ENCODE peak calls at places on chromosomes 11 and 22, in four cellular contexts. Y, G, L and N are unnamed samples.

GRCh38 chr11:14359573-14360031 is 619 bp upstream of the RRAS2 start:
- DNase-seq in Y (no peak), G (no peak), L (no peak), N (no peak)

GRCh38 chr11:128868851-128869671 is 2.0 kb upstream of the KCNJ1 start:
- DNase-seq in Y (no peak), G (no peak), L (no peak), N (no peak)

GRCh38 chr11:119056397-119056999 is 507 bp downstream of the HYOU1 start:
- DNase-seq in Y (no peak), G (no peak), L (peak; percentile 28), N (no peak)

GRCh38 chr11:88281317-88281712 is 56.2 kb downstream of the CTSC start:
- DNase-seq in Y (no peak), G (no peak), L (peak; percentile 7), N (no peak)

GRCh38 chr22:27989758-27990450 is 70.8 kb upstream of the PITPNB start:
- DNase-seq in Y (no peak), G (no peak), L (no peak), N (no peak)

GRCh38 chr11:3952715-3953114 is 97.3 kb downstream of the STIM1 start:
- DNase-seq in Y (no peak), G (no peak), L (no peak), N (no peak)

GRCh38 chr22:29727248-29727551 is 7.4 kb downstream of the CABP7 start:
- DNase-seq in Y (no peak), G (no peak), L (peak; percentile 65), N (no peak)

GRCh38 chr11:95794086-95794485 is 3.8 kb downstream of the CEP57 start:
- DNase-seq in Y (no peak), G (no peak), L (no peak), N (no peak)

GRCh38 chr11:13303668-13304649 is 26.4 kb downstream of the BMAL1 start:
- DNase-seq in Y (peak; percentile 64), G (no peak), L (no peak), N (no peak)

GRCh38 chr11:118088531-118088930 is 1.8 kb upstream of the SMIM35 start:
- DNase-seq in Y (peak; percentile 80), G (peak; percentile 47), L (peak; percentile 37), N (no peak)

GRCh38 chr22:49021097-49021925 is 806.4 kb downstream of the BRD1 start:
- DNase-seq in Y (peak; percentile 68), G (no peak), L (no peak), N (no peak)

GRCh38 chr22:35253946-35254345 is 3.3 kb upstream of the HMGXB4 start:
- DNase-seq in Y (no peak), G (no peak), L (no peak), N (no peak)

GRCh38 chr11:17839973-17840611 is 105.5 kb downstream of the KCNC1 start:
- DNase-seq in Y (no peak), G (no peak), L (peak; percentile 47), N (no peak)

GRCh38 chr11:8205566-8205965 is 36.7 kb upstream of the RIC3 start:
- DNase-seq in Y (no peak), G (no peak), L (no peak), N (no peak)

GRCh38 chr11:18766015-18766414 is 25.6 kb downstream of the PTPN5 start:
- DNase-seq in Y (no peak), G (no peak), L (no peak), N (no peak)

GRCh38 chr11:1150095-1150494 is 7.7 kb upstream of the MUC5AC start:
- DNase-seq in Y (no peak), G (no peak), L (no peak), N (no peak)

GRCh38 chr11:133948711-133949110 is 8.1 kb downstream of the IGSF9B start:
- DNase-seq in Y (no peak), G (no peak), L (no peak), N (no peak)

GRCh38 chr11:67665537-67666302 is 8.7 kb downstream of the ALDH3B2 start:
- DNase-seq in Y (no peak), G (no peak), L (peak; percentile 77), N (no peak)
- TF ChIP-seq CTCF in Y (no peak), G (no peak), L (peak; percentile 53), N (no peak)

DNA sequence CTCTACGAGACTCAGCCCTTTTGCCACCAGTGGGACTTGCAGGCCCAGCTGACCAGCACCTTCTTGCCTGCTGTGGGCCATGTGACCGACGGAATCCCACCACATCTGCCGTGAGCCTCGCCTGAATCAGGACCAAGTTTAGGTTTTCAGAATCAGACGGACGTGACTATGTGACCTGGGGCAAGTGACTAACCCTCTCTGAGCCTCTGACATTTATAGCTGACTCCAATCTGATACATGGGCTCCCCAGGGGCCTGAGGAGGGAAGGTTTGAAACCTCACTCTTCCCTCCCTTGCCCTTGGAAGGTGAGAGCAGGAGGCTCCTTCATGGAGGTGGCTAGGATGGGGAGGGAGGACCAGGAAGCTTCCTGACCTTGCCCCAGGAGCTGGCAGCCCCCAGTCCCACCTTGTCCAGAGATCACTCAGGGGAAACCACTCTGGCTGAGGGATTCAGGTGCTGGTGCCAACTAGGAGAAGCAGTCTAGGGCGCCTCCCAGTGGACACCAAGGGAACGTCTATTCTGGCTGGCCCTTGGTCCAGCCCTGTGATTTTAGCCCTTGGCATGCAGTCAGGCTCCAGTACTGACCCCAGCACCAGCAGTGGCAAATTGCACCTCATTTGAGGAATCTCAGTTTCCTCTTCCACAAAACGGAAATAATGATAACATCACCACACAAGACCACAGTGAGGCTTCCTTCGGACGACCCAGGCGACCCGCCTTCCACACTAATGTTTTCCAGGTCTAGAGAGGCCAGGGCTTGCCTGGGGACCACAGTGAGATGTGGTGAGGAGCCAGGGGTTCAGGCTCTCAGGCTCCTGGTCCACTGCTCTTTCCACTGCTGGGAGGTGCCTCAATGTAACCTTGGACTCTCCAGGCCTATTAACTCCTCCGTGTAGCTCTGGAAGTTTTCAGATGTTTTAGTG is 47.2 kb upstream of the SYT7 start:
- DNase-seq in Y (no peak), G (peak; percentile 67), L (peak; percentile 81), N (peak; percentile 40)
- TF ChIP-seq CTCF in Y (peak; percentile 73), G (peak; percentile 92), L (peak; percentile 80), N (peak; percentile 90)

DNA sequence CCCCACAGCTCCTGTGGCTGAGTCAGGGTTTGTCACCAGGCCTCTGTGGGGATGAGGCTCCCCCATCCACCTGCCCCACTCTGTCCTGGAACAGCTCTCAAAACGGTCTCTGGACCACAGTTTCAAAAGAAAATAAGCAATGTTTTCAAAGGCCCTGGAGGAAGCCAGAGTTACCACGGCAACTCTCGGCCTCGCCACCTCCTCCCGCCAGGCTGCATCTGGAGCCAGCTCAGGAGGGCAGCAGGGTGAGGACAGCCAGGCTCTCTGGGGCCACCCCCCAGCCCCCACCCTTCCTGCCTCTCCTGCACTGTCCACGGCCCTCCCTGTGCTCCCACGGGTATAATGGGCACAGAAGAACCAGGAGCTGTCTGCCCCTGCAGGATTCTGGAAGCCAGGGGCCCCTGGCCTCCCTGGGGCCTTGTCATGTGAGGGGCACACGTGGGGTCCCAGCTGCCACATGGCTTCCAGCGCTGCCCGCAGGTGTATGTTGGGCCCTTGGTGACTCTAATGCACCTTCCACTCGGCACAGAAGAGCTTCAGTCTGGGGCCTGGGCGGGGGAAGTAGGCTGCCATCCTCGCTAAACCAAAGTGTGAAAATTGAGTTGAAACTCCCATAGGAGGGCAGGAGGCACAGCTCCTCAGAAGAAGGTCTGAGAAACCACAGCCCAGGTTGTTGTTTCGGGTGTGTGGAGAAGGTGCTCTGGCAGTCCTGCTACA is 10.3 kb downstream of the CD81 start:
- DNase-seq in Y (no peak), G (no peak), L (no peak), N (no peak)
- TF ChIP-seq CTCF in Y (no peak), G (no peak), L (no peak), N (no peak)

DNA sequence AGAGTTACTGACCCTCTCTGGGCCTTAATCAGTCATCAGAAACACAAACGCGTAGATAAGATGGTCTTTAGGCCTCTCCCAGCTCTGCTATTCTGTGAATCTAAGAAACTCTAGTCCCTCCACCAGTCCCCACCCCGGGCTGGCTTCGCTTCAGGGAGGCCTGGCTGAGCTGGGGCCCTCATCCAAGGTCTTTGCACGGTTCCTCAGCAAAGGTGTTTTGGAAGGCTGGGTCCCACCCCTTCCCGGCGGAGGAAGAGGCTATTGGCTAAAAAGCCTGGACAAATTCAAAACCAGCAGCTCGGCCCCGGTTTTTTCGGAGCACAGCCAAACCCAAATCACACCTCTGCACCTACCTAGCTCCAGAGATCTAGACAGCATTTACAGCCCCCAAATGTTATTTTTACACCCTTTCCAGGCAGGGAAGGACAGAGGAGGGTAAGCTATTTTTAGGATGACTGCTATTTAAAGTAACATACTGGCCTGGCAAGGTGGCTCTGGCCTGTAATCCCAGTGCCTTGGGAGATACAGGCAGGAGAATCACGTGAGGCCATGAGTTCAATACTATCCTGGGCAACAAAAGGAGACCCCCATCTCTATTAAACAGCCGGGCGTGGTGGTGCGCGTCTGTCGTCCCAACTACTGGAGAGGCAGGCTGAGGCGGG is 13.2 kb upstream of the HDHD5 start:
- DNase-seq in Y (peak; percentile 81), G (no peak), L (no peak), N (no peak)
- TF ChIP-seq CTCF in Y (no peak), G (no peak), L (no peak), N (no peak)

DNA sequence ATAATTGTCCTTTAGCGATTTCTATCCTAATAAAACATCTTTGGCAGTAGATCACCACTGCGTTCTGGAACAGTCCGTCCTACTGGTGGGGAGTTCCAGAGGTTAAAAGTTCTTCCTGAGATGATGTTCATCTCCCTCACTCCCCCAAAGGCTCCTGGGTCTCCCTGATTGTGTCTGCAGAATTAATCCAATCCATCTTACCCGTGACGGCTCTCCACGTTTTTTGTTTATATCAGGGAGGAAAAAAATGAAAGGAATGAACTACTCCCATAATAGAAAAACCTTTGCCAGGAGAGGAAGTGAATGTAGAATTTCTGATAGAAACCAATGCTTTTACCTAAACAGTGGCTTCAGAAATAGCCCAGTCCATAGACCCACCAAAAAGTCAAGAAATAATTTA is 81.6 kb downstream of the LARGE1 start:
- DNase-seq in Y (no peak), G (no peak), L (no peak), N (peak; percentile 36)
- TF ChIP-seq CTCF in Y (no peak), G (no peak), L (no peak), N (no peak)